ENCODE peak calls at places on chromosomes 13 and 19, in nine cellular contexts. G is naive thymus-derived CD4-positive, alpha-beta T cell; C is CD8-positive, alpha-beta T cell; K is CD4-positive, alpha-beta memory T cell; M is AG04450; E is tibial artery; Z is GM23338; O is epithelial cell of esophagus; Y is GM23248. W is an unnamed sample.

GRCh38 chr13:34435338-34435737 is 506.7 kb upstream of the NBEA start:
- DNase-seq in G (no peak), C (no peak), K (no peak), M (no peak), E (no peak), Z (no peak), O (no peak), Y (peak; percentile 63), W (no peak)

GRCh38 chr19:13974073-13974472 is 21.8 kb downstream of the DCAF15 start:
- DNase-seq in G (peak; percentile 61), C (no peak), K (no peak), M (no peak), E (no peak), Z (peak; percentile 98), O (peak; percentile 95), Y (no peak), W (peak; percentile 66)

GRCh38 chr13:111184685-111185401 is 69.7 kb downstream of the ARHGEF7 start:
- DNase-seq in G (peak; percentile 53), C (no peak), K (peak; percentile 61), M (no peak), E (no peak), Z (no peak), O (no peak), Y (no peak), W (peak; percentile 96)

GRCh38 chr13:20141238-20142018 is 19.4 kb downstream of the GJA3 start:
- DNase-seq in G (no peak), C (no peak), K (no peak), M (no peak), E (no peak), Z (no peak), O (no peak), Y (no peak), W (no peak)

GRCh38 chr13:49218493-49219051 is 1.6 kb upstream of the MLNR start:
- DNase-seq in G (no peak), C (no peak), K (no peak), M (no peak), E (no peak), Z (peak; percentile 63), O (peak; percentile 11), Y (peak; percentile 36), W (no peak)

GRCh38 chr13:73138276-73138950 is 79.6 kb downstream of the KLF5 start:
- DNase-seq in G (no peak), C (no peak), K (no peak), M (peak; percentile 54), E (no peak), Z (peak; percentile 20), O (peak; percentile 40), Y (peak; percentile 71), W (no peak)

GRCh38 chr13:29573190-29573589 is 22.3 kb downstream of the SLC7A1 start:
- DNase-seq in G (no peak), C (no peak), K (no peak), M (no peak), E (peak; percentile 72), Z (no peak), O (peak; percentile 20), Y (peak; percentile 60), W (no peak)

GRCh38 chr13:76286178-76286577 is 600.0 kb downstream of the KCTD12 start:
- DNase-seq in G (no peak), C (no peak), K (no peak), M (peak; percentile 6), E (no peak), Z (no peak), O (no peak), Y (peak; percentile 50), W (no peak)

DNA sequence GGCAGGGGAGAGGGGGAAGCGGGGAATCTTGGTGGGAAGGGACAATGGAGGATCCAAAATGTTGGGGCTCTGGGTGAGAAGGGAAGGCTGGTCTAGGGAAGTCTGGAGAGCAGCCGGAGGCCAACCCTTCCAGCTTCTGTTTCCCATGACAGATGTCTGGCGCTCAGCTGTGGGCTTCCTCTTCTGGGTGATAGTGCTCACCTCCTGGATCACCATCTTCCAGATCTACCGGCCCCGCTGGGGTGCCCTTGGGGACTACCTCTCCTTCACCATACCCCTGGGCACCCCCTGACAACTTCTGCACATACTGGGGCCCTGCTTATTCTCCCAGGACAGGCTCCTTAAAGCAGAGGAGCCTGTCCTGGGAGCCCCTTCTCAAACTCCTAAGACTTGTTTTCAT is 1.1 kb downstream of the PSENEN start:
- DNase-seq in G (no peak), C (no peak), K (no peak), M (no peak), E (no peak), Z (no peak), O (no peak), Y (no peak), W (no peak)
- H3K4me3 ChIP-seq in G (no peak overlapping the region), C (no peak overlapping the region), K (no peak overlapping the region), M (peak overlapping the region; percentile 85), E (no peak overlapping the region), Z (peak overlapping the region; percentile 76), O (peak overlapping the region; percentile 92), Y (peak overlapping the region; percentile 98), W (peak overlapping the region; percentile 86)

DNA sequence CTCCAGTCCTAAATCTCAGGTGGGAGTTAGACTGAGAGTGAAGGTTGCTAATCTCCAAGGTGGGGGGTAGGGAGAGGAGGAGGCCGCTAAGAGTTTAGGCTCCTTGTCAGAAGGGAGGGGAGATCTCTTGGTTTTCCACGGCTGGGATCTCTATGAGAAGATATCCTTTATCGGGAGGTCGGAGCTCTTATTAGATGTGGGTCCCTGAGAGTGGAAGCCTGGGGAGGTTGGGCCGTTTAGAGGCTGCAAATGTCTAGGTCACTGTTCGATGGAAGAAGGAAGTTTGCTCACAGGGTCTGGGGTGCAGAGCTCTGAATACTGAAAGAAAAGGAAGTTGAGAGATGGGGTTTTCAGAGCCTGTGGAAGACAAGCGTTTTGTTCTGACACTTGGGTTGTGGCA is 3.8 kb downstream of the MYADM start:
- DNase-seq in G (no peak), C (no peak), K (no peak), M (no peak), E (no peak), Z (no peak), O (no peak), Y (no peak), W (no peak)
- H3K4me3 ChIP-seq in G (no peak overlapping the region), C (no peak overlapping the region), K (no peak overlapping the region), M (no peak overlapping the region), E (no peak overlapping the region), Z (no peak overlapping the region), O (no peak overlapping the region), Y (no peak overlapping the region), W (no peak overlapping the region)

GRCh38 chr19:46412983-46413261 is 442 bp downstream of the CCDC8 start:
- DNase-seq in G (no peak), C (no peak), K (no peak), M (no peak), E (no peak), Z (no peak), O (no peak), Y (peak; percentile 38), W (no peak)

GRCh38 chr19:46412034-46412982 is 1.1 kb downstream of the CCDC8 start:
- DNase-seq in G (no peak), C (no peak), K (no peak), M (no peak), E (no peak), Z (no peak), O (no peak), Y (peak; percentile 31), W (no peak)

GRCh38 chr19:46413262-46414031 is at the start of gene CCDC8:
- DNase-seq in G (no peak), C (no peak), K (no peak), M (peak; percentile 87), E (peak; percentile 79), Z (peak; percentile 98), O (peak; percentile 90), Y (peak; percentile 74), W (no peak)

GRCh38 chr19:46410205-46411087 is 2.9 kb downstream of the CCDC8 start:
- DNase-seq in G (no peak), C (no peak), K (no peak), M (no peak), E (no peak), Z (no peak), O (no peak), Y (no peak), W (no peak)

DNA sequence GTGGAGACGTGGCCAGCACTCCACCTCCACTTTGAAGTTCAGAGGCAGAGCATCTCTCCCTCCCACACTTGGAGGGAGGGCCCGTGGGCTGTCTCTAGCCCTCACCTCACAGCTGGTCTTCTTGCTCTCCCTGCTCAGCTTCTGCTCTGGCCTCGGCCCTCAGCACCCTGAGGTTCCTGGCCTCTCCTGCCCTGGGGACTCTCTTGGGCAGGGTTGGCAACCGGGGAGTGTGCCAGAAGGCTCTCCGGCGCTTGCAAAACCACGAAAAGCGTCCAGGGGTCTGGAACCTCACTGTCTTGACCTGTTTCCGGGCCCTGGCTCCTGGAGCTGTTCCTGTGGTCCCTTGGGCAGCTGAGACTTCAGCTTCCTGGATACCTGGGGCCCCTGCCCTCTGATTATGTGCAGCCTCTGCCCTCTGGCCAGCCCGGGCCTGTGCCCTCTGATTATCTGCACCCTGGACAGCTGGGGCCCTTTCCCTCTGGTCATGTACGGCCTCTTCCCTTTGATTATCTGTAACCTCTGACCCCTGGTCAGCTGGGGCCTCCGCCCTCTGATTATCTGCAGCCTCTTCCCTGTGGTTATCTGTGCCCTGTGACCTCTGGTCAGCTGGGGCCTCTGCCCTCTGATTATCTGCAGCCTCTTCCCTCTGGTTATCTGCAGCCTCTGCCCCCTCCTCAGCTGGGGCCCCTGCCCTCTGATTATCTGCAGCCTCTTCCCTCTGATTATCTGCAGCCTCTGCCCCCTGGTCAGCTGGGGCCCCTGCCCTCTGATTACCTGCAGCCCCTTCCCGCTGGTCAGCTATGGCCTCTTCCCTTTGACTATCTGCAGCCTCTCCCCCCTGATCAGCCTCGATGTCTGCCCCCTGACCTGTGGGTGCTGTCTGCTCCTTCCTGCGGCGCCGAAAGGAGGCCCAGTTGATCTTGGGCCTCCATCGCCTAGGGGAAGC is 2.0 kb downstream of the CCDC8 start:
- DNase-seq in G (no peak), C (no peak), K (no peak), M (no peak), E (no peak), Z (no peak), O (no peak), Y (no peak), W (no peak)
- H3K4me3 ChIP-seq in G (no peak overlapping the region), C (no peak overlapping the region), K (no peak overlapping the region), M (peak overlapping the region; percentile 74), E (peak overlapping the region; percentile 58), Z (peak overlapping the region; percentile 94), O (peak overlapping the region; percentile 76), Y (peak overlapping the region; percentile 67), W (no peak overlapping the region)

GRCh38 chr13:30735025-30735967 is at the start of gene ALOX5AP:
- DNase-seq in G (peak; percentile 21), C (no peak), K (peak; percentile 54), M (no peak), E (no peak), Z (no peak), O (no peak), Y (no peak), W (peak; percentile 76)

GRCh38 chr13:30734434-30734833 is 909 bp upstream of the ALOX5AP start:
- DNase-seq in G (no peak), C (no peak), K (no peak), M (peak; percentile 23), E (no peak), Z (no peak), O (peak; percentile 90), Y (peak; percentile 73), W (no peak)

GRCh38 chr13:30737511-30738342 is 2.4 kb downstream of the ALOX5AP start:
- DNase-seq in G (no peak), C (no peak), K (no peak), M (no peak), E (no peak), Z (no peak), O (no peak), Y (no peak), W (no peak)

GRCh38 chr13:30736921-30737320 is 1.6 kb downstream of the ALOX5AP start:
- DNase-seq in G (no peak), C (no peak), K (no peak), M (no peak), E (no peak), Z (no peak), O (no peak), Y (no peak), W (no peak)

GRCh38 chr13:30736461-30736860 is 1.1 kb downstream of the ALOX5AP start:
- DNase-seq in G (no peak), C (no peak), K (no peak), M (no peak), E (no peak), Z (no peak), O (no peak), Y (no peak), W (no peak)
- H3K4me3 ChIP-seq in G (peak overlapping the region; percentile 71), C (peak overlapping the region; percentile 64), K (peak overlapping the region; percentile 94), M (no peak overlapping the region), E (peak overlapping the region; percentile 8), Z (no peak overlapping the region), O (no peak overlapping the region), Y (no peak overlapping the region), W (no peak overlapping the region)